ENCODE peak calls at places on chromosomes 2 and 18, in five cellular contexts. N, L, Y, G and B are unnamed samples.

GRCh38 chr18:13932285-13933025 is 17.1 kb upstream of the MC2R start:
- DNase-seq in N (no peak), L (no peak), Y (no peak), G (no peak), B (no peak)

GRCh38 chr2:173978447-173978846 is 13.3 kb upstream of the SP3 start:
- DNase-seq in N (no peak), L (peak), Y (no peak), G (no peak), B (no peak)

GRCh38 chr2:1967242-1968210 is 223.2 kb upstream of the PXDN start:
- DNase-seq in N (no peak), L (no peak), Y (no peak), G (peak), B (no peak)

GRCh38 chr2:180983468-180984388 is 3.3 kb downstream of the UBE2E3 start:
- DNase-seq in N (no peak), L (peak), Y (peak), G (no peak), B (no peak)

GRCh38 chr2:15866563-15867193 is 73.7 kb upstream of the MYCN start:
- DNase-seq in N (no peak), L (no peak), Y (no peak), G (no peak), B (no peak)

GRCh38 chr2:120366698-120367097 is 20.8 kb downstream of the INHBB start:
- DNase-seq in N (no peak), L (no peak), Y (no peak), G (peak), B (no peak)

GRCh38 chr2:232810444-232810843 is 34.1 kb upstream of the KCNJ13 start:
- DNase-seq in N (no peak), L (no peak), Y (no peak), G (no peak), B (no peak)

GRCh38 chr2:115162454-115163293 is 720.2 kb downstream of the DPP10 start:
- DNase-seq in N (no peak), L (peak), Y (peak), G (no peak), B (no peak)

GRCh38 chr2:191478754-191479679 is 198.9 kb upstream of the NABP1 start:
- DNase-seq in N (no peak), L (peak), Y (peak), G (peak), B (no peak)

GRCh38 chr2:229408356-229408755 is 137.3 kb upstream of the PID1 start:
- DNase-seq in N (peak), L (peak), Y (peak), G (no peak), B (no peak)

GRCh38 chr2:86068098-86069047 is 37.3 kb downstream of the POLR1A start:
- DNase-seq in N (no peak), L (peak), Y (peak), G (no peak), B (peak)

GRCh38 chr2:43511199-43511598 is 84.6 kb downstream of the THADA start:
- DNase-seq in N (no peak), L (no peak), Y (no peak), G (no peak), B (no peak)

GRCh38 chr18:77342736-77343135 is 93.1 kb downstream of the GALR1 start:
- DNase-seq in N (no peak), L (no peak), Y (no peak), G (no peak), B (no peak)

GRCh38 chr2:64850641-64851040 is 138.6 kb upstream of the SLC1A4 start:
- DNase-seq in N (no peak), L (no peak), Y (no peak), G (no peak), B (no peak)

DNA sequence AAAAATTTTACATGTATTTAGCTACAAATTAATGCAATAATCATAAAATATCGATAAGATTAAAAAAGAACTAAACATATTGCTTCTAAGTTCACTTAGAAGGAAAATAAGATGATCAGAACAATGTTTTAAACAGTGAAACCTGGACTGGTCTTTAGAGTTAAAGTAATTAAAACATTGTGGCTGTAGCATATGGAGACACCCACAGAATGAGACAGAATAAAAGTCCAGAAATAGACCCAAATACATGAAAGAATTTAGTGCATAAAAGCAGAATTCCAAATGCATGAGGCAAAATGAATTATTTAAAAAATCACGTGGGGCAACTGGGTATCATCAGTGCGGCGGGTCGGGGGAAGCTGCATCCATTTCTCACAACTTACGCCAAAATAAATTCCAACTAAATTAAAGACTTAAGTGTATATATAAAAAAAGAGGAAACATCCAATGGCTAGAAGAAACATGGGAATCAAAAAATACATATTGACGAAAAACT is 12.1 kb downstream of the RNF149 start:
- DNase-seq in N (no peak), L (peak), Y (no peak), G (no peak), B (no peak)
- H3K27ac ChIP-seq in N (no peak), L (peak), Y (no peak), G (no peak), B (peak)

DNA sequence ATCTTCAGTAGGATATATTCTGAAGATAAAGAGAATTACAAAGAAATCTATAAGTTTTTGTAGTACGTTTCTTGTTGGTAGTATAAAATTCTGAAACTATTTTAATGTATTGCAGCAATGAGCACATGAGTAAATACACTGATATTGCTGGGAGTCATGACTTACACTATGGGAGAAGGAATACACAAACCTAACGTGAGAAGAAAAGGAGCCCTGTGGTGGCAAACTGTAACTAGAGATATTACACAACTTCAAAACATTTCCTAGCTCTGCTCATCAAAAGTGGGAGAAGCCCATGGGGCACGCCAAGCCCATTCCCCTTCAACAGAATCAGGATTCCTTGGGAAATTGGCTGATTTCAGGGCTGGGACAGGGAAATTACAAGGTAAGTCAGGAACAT is 20.5 kb downstream of the SPIRE1 start:
- DNase-seq in N (no peak), L (peak), Y (no peak), G (no peak), B (no peak)
- H3K4me3 ChIP-seq in N (no peak), L (peak), Y (no peak), G (no peak), B (no peak)

GRCh38 chr2:226159875-226160479 is 639.6 kb downstream of the IRS1 start:
- DNase-seq in N (no peak), L (no peak), Y (no peak), G (no peak), B (no peak)
- H3K27ac ChIP-seq in N (no peak), L (no peak), Y (no peak), G (no peak), B (no peak)

DNA sequence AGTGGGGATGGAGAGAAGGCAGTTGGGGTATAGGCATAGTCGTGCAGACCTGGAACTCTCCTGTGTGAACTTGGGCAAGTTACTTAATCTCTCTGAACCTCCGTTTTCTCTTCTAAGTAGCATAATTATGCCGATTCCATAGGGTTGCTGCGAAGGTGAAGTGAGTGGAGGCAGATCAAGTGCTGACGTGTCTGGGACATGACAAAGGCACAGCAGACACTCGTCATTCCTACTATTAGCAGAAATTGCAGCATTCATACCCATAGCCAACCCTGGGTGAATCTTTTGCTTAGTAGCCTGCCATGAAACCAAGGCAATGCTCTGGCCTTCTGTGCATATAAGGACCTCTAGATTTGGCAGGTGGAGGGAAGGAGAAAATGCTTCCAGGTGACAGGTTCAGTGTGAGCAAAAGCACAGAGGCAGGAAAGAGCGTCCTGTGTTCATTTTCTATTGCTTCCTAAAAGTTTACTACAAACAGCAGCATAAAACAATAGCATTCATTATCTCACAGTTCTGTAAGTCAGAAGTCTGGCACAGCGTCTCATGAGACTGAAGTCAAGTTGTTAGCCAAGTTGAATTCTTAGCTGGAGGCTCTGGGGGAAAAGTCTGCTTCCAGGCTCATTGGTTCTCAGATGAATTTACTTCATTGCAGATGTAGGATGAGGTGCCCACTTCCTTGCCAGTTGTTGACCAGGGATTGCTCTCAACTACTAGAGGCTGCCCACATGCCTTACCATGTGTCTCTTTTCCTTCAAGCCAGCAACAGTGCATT is 77.8 kb downstream of the CTIF start:
- DNase-seq in N (no peak), L (peak), Y (no peak), G (peak), B (no peak)
- H3K4me3 ChIP-seq in N (no peak), L (no peak), Y (no peak), G (no peak), B (no peak)

DNA sequence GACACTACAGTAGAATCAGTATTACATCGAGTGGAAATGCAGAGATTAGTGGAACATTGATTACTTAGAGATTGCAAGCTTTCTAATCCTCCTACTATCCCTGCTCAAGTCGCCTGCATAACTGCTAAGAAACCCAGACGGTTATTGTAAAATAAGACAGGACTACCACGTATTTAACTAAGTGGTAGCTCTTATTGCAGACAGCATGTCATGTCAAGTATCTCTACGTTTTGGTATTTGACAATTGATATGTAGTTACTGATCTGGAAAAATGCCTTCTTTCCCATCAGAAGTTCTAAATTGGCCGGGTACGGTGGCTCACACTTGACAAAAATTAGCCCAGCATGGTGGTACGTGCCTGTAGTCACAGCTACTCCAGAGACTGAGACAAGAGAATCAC is 404.1 kb downstream of the CBLN2 start:
- DNase-seq in N (no peak), L (no peak), Y (no peak), G (no peak), B (no peak)
- H3K27ac ChIP-seq in N (no peak), L (no peak), Y (no peak), G (no peak), B (no peak)

GRCh38 chr18:72542993-72543361 is 1.2 kb downstream of the CBLN2 start:
- DNase-seq in N (no peak), L (peak), Y (no peak), G (no peak), B (no peak)

GRCh38 chr18:72543362-72544055 is 633 bp downstream of the CBLN2 start:
- DNase-seq in N (no peak), L (peak), Y (no peak), G (no peak), B (no peak)

GRCh38 chr18:72541871-72542690 is 2.1 kb downstream of the CBLN2 start:
- DNase-seq in N (no peak), L (no peak), Y (no peak), G (no peak), B (no peak)

GRCh38 chr18:72539861-72540260 is 4.3 kb downstream of the CBLN2 start:
- DNase-seq in N (no peak), L (no peak), Y (no peak), G (no peak), B (no peak)

DNA sequence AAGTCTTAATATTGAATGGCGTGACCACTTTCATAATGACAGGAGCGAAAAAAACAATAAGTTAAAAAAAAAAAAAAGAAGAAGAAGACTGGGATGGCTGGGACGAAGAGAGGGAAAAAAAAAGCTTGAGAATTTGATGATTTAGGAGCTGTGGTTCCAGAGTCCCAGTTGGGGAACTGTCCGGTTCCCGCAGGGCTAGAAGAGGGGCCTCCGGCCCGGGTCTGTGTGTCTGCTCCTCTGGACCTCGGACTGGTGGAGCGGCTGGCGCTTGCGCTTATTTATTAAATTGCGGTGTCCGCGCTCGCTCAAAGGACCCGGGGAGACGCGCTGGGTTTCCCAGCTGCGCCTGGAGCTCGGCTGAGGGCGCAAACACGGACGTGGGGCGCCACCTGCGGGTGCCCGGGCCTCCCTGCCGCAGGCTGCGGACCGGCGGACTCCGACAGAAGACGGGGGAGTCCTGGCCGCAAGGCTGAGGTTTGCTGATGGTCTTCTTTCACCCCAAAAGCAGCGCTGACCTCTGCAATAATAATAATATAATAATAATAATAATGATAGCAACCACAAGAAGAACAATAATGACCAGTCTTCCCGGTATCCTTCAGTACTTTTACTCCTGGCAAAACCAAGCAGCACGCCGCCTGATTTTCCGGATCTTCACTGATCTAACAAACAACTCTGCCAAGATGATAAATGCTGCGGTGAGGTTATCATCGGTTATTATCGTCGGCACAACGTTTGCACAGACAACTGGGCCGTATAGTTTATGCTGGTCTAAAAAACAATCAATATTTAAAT is at the start of gene CBLN2:
- DNase-seq in N (no peak), L (peak), Y (peak), G (peak), B (no peak)
- H3K4me3 ChIP-seq in N (no peak), L (peak), Y (no peak), G (peak), B (no peak)

GRCh38 chr18:34740724-34741123 is 30.6 kb downstream of the DTNA start:
- DNase-seq in N (no peak), L (no peak), Y (no peak), G (no peak), B (no peak)
- H3K27ac ChIP-seq in N (no peak), L (no peak), Y (no peak), G (no peak), B (no peak)

DNA sequence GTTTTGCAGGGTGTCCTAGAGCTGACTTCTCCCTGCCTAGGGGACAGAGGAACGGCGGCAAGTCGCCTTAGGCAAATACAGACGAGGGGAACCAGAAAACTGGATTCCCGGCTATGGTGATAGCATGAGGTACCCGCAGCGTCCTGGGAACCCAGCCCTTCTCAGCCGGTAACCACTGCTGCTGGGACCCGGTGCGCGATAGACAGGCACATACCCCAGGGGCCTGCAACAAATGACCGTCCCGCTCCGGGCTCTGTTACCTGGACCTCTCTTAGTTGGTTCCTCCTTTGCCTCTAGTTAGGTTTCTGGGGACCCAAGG is 643 bp upstream of the SERPINE2 start:
- DNase-seq in N (no peak), L (no peak), Y (peak), G (no peak), B (no peak)
- H3K4me3 ChIP-seq in N (peak), L (peak), Y (no peak), G (peak), B (no peak)

DNA sequence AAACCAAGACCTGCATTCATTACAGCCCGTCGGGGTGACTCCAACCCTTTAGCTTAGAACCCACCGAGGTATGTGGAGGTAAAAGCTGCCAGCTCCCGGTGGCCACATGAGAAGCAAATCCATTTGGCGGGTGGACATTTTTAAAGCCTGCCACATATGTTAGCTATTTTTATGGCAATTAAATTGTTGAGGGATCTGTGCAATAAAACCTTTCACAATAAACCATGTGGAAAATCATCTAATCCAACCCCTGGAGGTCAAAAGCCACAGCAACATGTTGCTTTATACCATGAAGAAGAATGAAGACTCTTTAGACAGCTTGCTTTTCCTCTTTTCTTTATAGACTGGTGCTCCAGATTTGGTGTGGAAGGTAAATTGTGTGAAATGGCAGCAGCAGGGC is 176.3 kb downstream of the AGPS start:
- DNase-seq in N (no peak), L (no peak), Y (no peak), G (no peak), B (no peak)
- H3K27ac ChIP-seq in N (no peak), L (no peak), Y (no peak), G (no peak), B (no peak)